ENCODE peak calls at places on chromosome 6, in seven cellular contexts. One of them, this sample, is unnamed.

GRCh38 chr6:111200823-111201134 is 113.5 kb downstream of the SLC16A10 start:
- DNase-seq in HFF-Myc: no peak
- DNase-seq in activated T-cell treated with anti-CD3 and anti-CD28 coated beads, Interleukin-2, amount 50 U/mL, for 48 hours: no peak
- DNase-seq in activated effector memory CD4-positive, alpha-beta T cell treated with Interleukin-2 at 50 U/mL for 16 hours: no peak
- DNase-seq in AG09319: no peak
- DNase-seq in COR-L47: no peak
- DNase-seq in GM19239: no peak
- DNase-seq in this sample: no peak

GRCh38 chr6:32163559-32164258 is 686 bp upstream of the EGFL8 start:
- DNase-seq in HFF-Myc: no peak
- DNase-seq in activated T-cell treated with anti-CD3 and anti-CD28 coated beads, Interleukin-2, amount 50 U/mL, for 48 hours: no peak
- DNase-seq in activated effector memory CD4-positive, alpha-beta T cell treated with Interleukin-2 at 50 U/mL for 16 hours: no peak
- DNase-seq in AG09319: no peak
- DNase-seq in COR-L47: no peak
- DNase-seq in GM19239: no peak
- DNase-seq in this sample: no peak

GRCh38 chr6:1849686-1850580 is 240.2 kb downstream of the FOXC1 start:
- DNase-seq in HFF-Myc: no peak
- DNase-seq in activated T-cell treated with anti-CD3 and anti-CD28 coated beads, Interleukin-2, amount 50 U/mL, for 48 hours: no peak
- DNase-seq in activated effector memory CD4-positive, alpha-beta T cell treated with Interleukin-2 at 50 U/mL for 16 hours: no peak
- DNase-seq in AG09319: no peak
- DNase-seq in COR-L47: no peak
- DNase-seq in GM19239: no peak
- DNase-seq in this sample: no peak

GRCh38 chr6:169752074-169752623 is 727 bp downstream of the ERMARD start:
- DNase-seq in HFF-Myc: no peak
- DNase-seq in activated T-cell treated with anti-CD3 and anti-CD28 coated beads, Interleukin-2, amount 50 U/mL, for 48 hours: no peak
- DNase-seq in activated effector memory CD4-positive, alpha-beta T cell treated with Interleukin-2 at 50 U/mL for 16 hours: no peak
- DNase-seq in AG09319: no peak
- DNase-seq in COR-L47: no peak
- DNase-seq in GM19239: no peak
- DNase-seq in this sample: no peak

GRCh38 chr6:159801935-159802334 is 1.9 kb downstream of the PNLDC1 start:
- DNase-seq in HFF-Myc: no peak
- DNase-seq in activated T-cell treated with anti-CD3 and anti-CD28 coated beads, Interleukin-2, amount 50 U/mL, for 48 hours: no peak
- DNase-seq in activated effector memory CD4-positive, alpha-beta T cell treated with Interleukin-2 at 50 U/mL for 16 hours: no peak
- DNase-seq in AG09319: no peak
- DNase-seq in COR-L47: no peak
- DNase-seq in GM19239: no peak
- DNase-seq in this sample: no peak

GRCh38 chr6:2876210-2877056 is 26.7 kb downstream of the SERPINB9 start:
- DNase-seq in HFF-Myc: peak; percentile 38
- DNase-seq in activated T-cell treated with anti-CD3 and anti-CD28 coated beads, Interleukin-2, amount 50 U/mL, for 48 hours: peak; percentile 50
- DNase-seq in activated effector memory CD4-positive, alpha-beta T cell treated with Interleukin-2 at 50 U/mL for 16 hours: no peak
- DNase-seq in AG09319: peak; percentile 43
- DNase-seq in COR-L47: no peak
- DNase-seq in GM19239: no peak
- DNase-seq in this sample: no peak

GRCh38 chr6:11718031-11718430 is 60.6 kb downstream of the ADTRP start:
- DNase-seq in HFF-Myc: no peak
- DNase-seq in activated T-cell treated with anti-CD3 and anti-CD28 coated beads, Interleukin-2, amount 50 U/mL, for 48 hours: no peak
- DNase-seq in activated effector memory CD4-positive, alpha-beta T cell treated with Interleukin-2 at 50 U/mL for 16 hours: no peak
- DNase-seq in AG09319: no peak
- DNase-seq in COR-L47: no peak
- DNase-seq in GM19239: no peak
- DNase-seq in this sample: no peak

GRCh38 chr6:3373597-3374203 is 83.2 kb downstream of the SLC22A23 start:
- DNase-seq in HFF-Myc: no peak
- DNase-seq in activated T-cell treated with anti-CD3 and anti-CD28 coated beads, Interleukin-2, amount 50 U/mL, for 48 hours: no peak
- DNase-seq in activated effector memory CD4-positive, alpha-beta T cell treated with Interleukin-2 at 50 U/mL for 16 hours: no peak
- DNase-seq in AG09319: no peak
- DNase-seq in COR-L47: no peak
- DNase-seq in GM19239: no peak
- DNase-seq in this sample: no peak

GRCh38 chr6:160510199-160510598 is 153.9 kb downstream of the LPA start:
- DNase-seq in HFF-Myc: no peak
- DNase-seq in activated T-cell treated with anti-CD3 and anti-CD28 coated beads, Interleukin-2, amount 50 U/mL, for 48 hours: no peak
- DNase-seq in activated effector memory CD4-positive, alpha-beta T cell treated with Interleukin-2 at 50 U/mL for 16 hours: no peak
- DNase-seq in AG09319: no peak
- DNase-seq in COR-L47: no peak
- DNase-seq in GM19239: no peak
- DNase-seq in this sample: no peak

GRCh38 chr6:163337958-163338357 is 76.6 kb upstream of the QKI start:
- DNase-seq in HFF-Myc: no peak
- DNase-seq in activated T-cell treated with anti-CD3 and anti-CD28 coated beads, Interleukin-2, amount 50 U/mL, for 48 hours: no peak
- DNase-seq in activated effector memory CD4-positive, alpha-beta T cell treated with Interleukin-2 at 50 U/mL for 16 hours: no peak
- DNase-seq in AG09319: no peak
- DNase-seq in COR-L47: no peak
- DNase-seq in GM19239: no peak
- DNase-seq in this sample: no peak

GRCh38 chr6:134195985-134196384 is 121.9 kb downstream of the SGK1 start:
- DNase-seq in HFF-Myc: no peak
- DNase-seq in activated T-cell treated with anti-CD3 and anti-CD28 coated beads, Interleukin-2, amount 50 U/mL, for 48 hours: no peak
- DNase-seq in activated effector memory CD4-positive, alpha-beta T cell treated with Interleukin-2 at 50 U/mL for 16 hours: no peak
- DNase-seq in AG09319: no peak
- DNase-seq in COR-L47: no peak
- DNase-seq in GM19239: no peak
- DNase-seq in this sample: no peak